ENCODE peak calls at places on chromosomes 4 and X, in four cellular contexts. One of them, this sample, is unnamed.

GRCh38 chrX:57380026-57380796 is 93.7 kb downstream of the FAAH2 start:
- DNase-seq in endothelial cell of umbilical vein: no peak
- DNase-seq in A549: no peak
- DNase-seq in tibial nerve: no peak
- DNase-seq in this sample: no peak

GRCh38 chr4:153643406-153644016 is 40.6 kb upstream of the TLR2 start:
- DNase-seq in endothelial cell of umbilical vein: peak; percentile 56
- DNase-seq in A549: peak; percentile 60
- DNase-seq in tibial nerve: no peak
- DNase-seq in this sample: no peak

GRCh38 chr4:77776182-77777134 is 42.7 kb downstream of the CNOT6L start:
- DNase-seq in endothelial cell of umbilical vein: no peak
- DNase-seq in A549: no peak
- DNase-seq in tibial nerve: no peak
- DNase-seq in this sample: no peak

GRCh38 chr4:121411151-121411744 is 30.4 kb upstream of the QRFPR start:
- DNase-seq in endothelial cell of umbilical vein: no peak
- DNase-seq in A549: no peak
- DNase-seq in tibial nerve: no peak
- DNase-seq in this sample: no peak

GRCh38 chr4:169492436-169493163 is 119.8 kb downstream of the NEK1 start:
- DNase-seq in endothelial cell of umbilical vein: peak; percentile 52
- DNase-seq in A549: peak; percentile 32
- DNase-seq in tibial nerve: no peak
- DNase-seq in this sample: no peak

GRCh38 chrX:24266996-24267395 is 46.9 kb downstream of the SUPT20HL2 start:
- DNase-seq in endothelial cell of umbilical vein: no peak
- DNase-seq in A549: peak; percentile 59
- DNase-seq in tibial nerve: no peak
- DNase-seq in this sample: no peak

GRCh38 chr4:54746228-54746627 is 88.5 kb downstream of the KIT start:
- DNase-seq in endothelial cell of umbilical vein: no peak
- DNase-seq in A549: no peak
- DNase-seq in tibial nerve: no peak
- DNase-seq in this sample: no peak

GRCh38 chrX:120452131-120452530 is 17.0 kb downstream of the LAMP2 start:
- DNase-seq in endothelial cell of umbilical vein: peak; percentile 17
- DNase-seq in A549: peak; percentile 22
- DNase-seq in tibial nerve: no peak
- DNase-seq in this sample: no peak

GRCh38 chr4:124868495-124868894 is 156.0 kb upstream of the ANKRD50 start:
- DNase-seq in endothelial cell of umbilical vein: no peak
- DNase-seq in A549: no peak
- DNase-seq in tibial nerve: no peak
- DNase-seq in this sample: no peak

GRCh38 chrX:136227948-136228584 is 23.1 kb downstream of the MAP7D3 start:
- DNase-seq in endothelial cell of umbilical vein: no peak
- DNase-seq in A549: no peak
- DNase-seq in tibial nerve: no peak
- DNase-seq in this sample: no peak

GRCh38 chr4:86250006-86250405 is 109.8 kb downstream of the MAPK10 start:
- DNase-seq in endothelial cell of umbilical vein: no peak
- DNase-seq in A549: no peak
- DNase-seq in tibial nerve: no peak
- DNase-seq in this sample: no peak

GRCh38 chr4:110977554-110977953 is 354.7 kb upstream of the PITX2 start:
- DNase-seq in endothelial cell of umbilical vein: no peak
- DNase-seq in A549: no peak
- DNase-seq in tibial nerve: no peak
- DNase-seq in this sample: no peak

GRCh38 chr4:182174979-182175378 is 68.2 kb upstream of the TENM3 start:
- DNase-seq in endothelial cell of umbilical vein: no peak
- DNase-seq in A549: no peak
- DNase-seq in tibial nerve: no peak
- DNase-seq in this sample: no peak

GRCh38 chr4:46445689-46446339 is 55.9 kb upstream of the GABRA2 start:
- DNase-seq in endothelial cell of umbilical vein: no peak
- DNase-seq in A549: no peak
- DNase-seq in tibial nerve: no peak
- DNase-seq in this sample: no peak

GRCh38 chrX:123084797-123085196 is 99.3 kb upstream of the GRIA3 start:
- DNase-seq in endothelial cell of umbilical vein: no peak
- DNase-seq in A549: peak; percentile 32
- DNase-seq in tibial nerve: no peak
- DNase-seq in this sample: no peak

GRCh38 chrX:13599491-13599890 is 30.1 kb downstream of the EGFL6 start:
- DNase-seq in endothelial cell of umbilical vein: no peak
- DNase-seq in A549: no peak
- DNase-seq in tibial nerve: no peak
- DNase-seq in this sample: no peak

GRCh38 chr4:25131925-25132324 is 28.3 kb downstream of the SEPSECS start:
- DNase-seq in endothelial cell of umbilical vein: no peak
- DNase-seq in A549: no peak
- DNase-seq in tibial nerve: no peak
- DNase-seq in this sample: no peak

GRCh38 chr4:83356899-83357661 is 22.4 kb upstream of the HPSE start:
- DNase-seq in endothelial cell of umbilical vein: peak; percentile 95
- DNase-seq in A549: peak; percentile 45
- DNase-seq in tibial nerve: no peak
- DNase-seq in this sample: no peak

GRCh38 chrX:24646745-24647182 is 383 bp downstream of the PCYT1B start:
- DNase-seq in endothelial cell of umbilical vein: peak; percentile 14
- DNase-seq in A549: no peak
- DNase-seq in tibial nerve: no peak
- DNase-seq in this sample: no peak

GRCh38 chrX:31353095-31353494 is 281.3 kb upstream of the FTHL17 start:
- DNase-seq in endothelial cell of umbilical vein: no peak
- DNase-seq in A549: no peak
- DNase-seq in tibial nerve: no peak
- DNase-seq in this sample: no peak

GRCh38 chr4:121070696-121071639 is 1.4 kb downstream of the NDNF start:
- DNase-seq in endothelial cell of umbilical vein: peak; percentile 13
- DNase-seq in A549: peak; percentile 43
- DNase-seq in tibial nerve: no peak
- DNase-seq in this sample: no peak

GRCh38 chr4:185710487-185710995 is 101.5 kb downstream of the SORBS2 start:
- DNase-seq in endothelial cell of umbilical vein: no peak
- DNase-seq in A549: no peak
- DNase-seq in tibial nerve: no peak
- DNase-seq in this sample: no peak

GRCh38 chr4:90715242-90715641 is 588.0 kb downstream of the CCSER1 start:
- DNase-seq in endothelial cell of umbilical vein: no peak
- DNase-seq in A549: no peak
- DNase-seq in tibial nerve: no peak
- DNase-seq in this sample: no peak

GRCh38 chr4:10670346-10670745 is 14.2 kb downstream of the CLNK start:
- DNase-seq in endothelial cell of umbilical vein: no peak
- DNase-seq in A549: no peak
- DNase-seq in tibial nerve: no peak
- DNase-seq in this sample: no peak

GRCh38 chrX:3518870-3519269 is 172.4 kb upstream of the MXRA5 start:
- DNase-seq in endothelial cell of umbilical vein: no peak
- DNase-seq in A549: peak; percentile 50
- DNase-seq in tibial nerve: no peak
- DNase-seq in this sample: no peak

GRCh38 chrX:130539721-130540321 is 138.0 kb downstream of the RBMX2 start:
- DNase-seq in endothelial cell of umbilical vein: peak; percentile 31
- DNase-seq in A549: peak; percentile 53
- DNase-seq in tibial nerve: peak; percentile 27
- DNase-seq in this sample: no peak

GRCh38 chr4:177484613-177485021 is 42.4 kb upstream of the AGA start:
- DNase-seq in endothelial cell of umbilical vein: peak; percentile 30
- DNase-seq in A549: peak; percentile 20
- DNase-seq in tibial nerve: no peak
- DNase-seq in this sample: no peak

GRCh38 chrX:30900227-30900626 is 11.2 kb upstream of the TAB3 start:
- DNase-seq in endothelial cell of umbilical vein: no peak
- DNase-seq in A549: no peak
- DNase-seq in tibial nerve: no peak
- DNase-seq in this sample: no peak

GRCh38 chrX:154016366-154017076 is 3.2 kb downstream of the IRAK1 start:
- DNase-seq in endothelial cell of umbilical vein: no peak
- DNase-seq in A549: no peak
- DNase-seq in tibial nerve: no peak
- DNase-seq in this sample: no peak

GRCh38 chrX:154018518-154019060 is 1.1 kb downstream of the IRAK1 start:
- DNase-seq in endothelial cell of umbilical vein: no peak
- DNase-seq in A549: no peak
- DNase-seq in tibial nerve: no peak
- DNase-seq in this sample: no peak

GRCh38 chrX:154019633-154020499 is at the start of gene IRAK1:
- DNase-seq in endothelial cell of umbilical vein: peak; percentile 37
- DNase-seq in A549: peak; percentile 60
- DNase-seq in tibial nerve: no peak
- DNase-seq in this sample: no peak

GRCh38 chrX:154019061-154019621 is 561 bp downstream of the IRAK1 start:
- DNase-seq in endothelial cell of umbilical vein: no peak
- DNase-seq in A549: no peak
- DNase-seq in tibial nerve: no peak
- DNase-seq in this sample: no peak

GRCh38 chrX:154017766-154018517 is 1.8 kb downstream of the IRAK1 start:
- DNase-seq in endothelial cell of umbilical vein: no peak
- DNase-seq in A549: no peak
- DNase-seq in tibial nerve: no peak
- DNase-seq in this sample: no peak
- H3K4me3 ChIP-seq in endothelial cell of umbilical vein: no peak overlapping the region
- H3K4me3 ChIP-seq in A549: peak overlapping the region; percentile 63
- H3K4me3 ChIP-seq in tibial nerve: no peak overlapping the region
- H3K4me3 ChIP-seq in this sample: no peak overlapping the region

GRCh38 chr4:118014831-118015230 is 19.5 kb upstream of the NDST3 start:
- DNase-seq in endothelial cell of umbilical vein: no peak
- DNase-seq in A549: no peak
- DNase-seq in tibial nerve: no peak
- DNase-seq in this sample: no peak

GRCh38 chr4:118012142-118012541 is 22.1 kb upstream of the NDST3 start:
- DNase-seq in endothelial cell of umbilical vein: no peak
- DNase-seq in A549: no peak
- DNase-seq in tibial nerve: no peak
- DNase-seq in this sample: no peak
- TF ChIP-seq POLR2A in endothelial cell of umbilical vein: no peak
- TF ChIP-seq POLR2A in A549: no peak
- TF ChIP-seq POLR2A in tibial nerve: no peak
- TF ChIP-seq POLR2A in this sample: no peak

GRCh38 chr4:75668596-75668995 is 4.6 kb downstream of the G3BP2 start:
- DNase-seq in endothelial cell of umbilical vein: no peak
- DNase-seq in A549: no peak
- DNase-seq in tibial nerve: no peak
- DNase-seq in this sample: no peak
- H3K4me1 ChIP-seq in endothelial cell of umbilical vein: peaks cover 16% of the 10 kb centered on the region
- H3K4me1 ChIP-seq in A549: peaks cover 37% of the 10 kb centered on the region
- H3K4me1 ChIP-seq in tibial nerve: peaks cover 16% of the 10 kb centered on the region
- H3K4me1 ChIP-seq in this sample: peaks cover 65% of the 10 kb centered on the region

DNA sequence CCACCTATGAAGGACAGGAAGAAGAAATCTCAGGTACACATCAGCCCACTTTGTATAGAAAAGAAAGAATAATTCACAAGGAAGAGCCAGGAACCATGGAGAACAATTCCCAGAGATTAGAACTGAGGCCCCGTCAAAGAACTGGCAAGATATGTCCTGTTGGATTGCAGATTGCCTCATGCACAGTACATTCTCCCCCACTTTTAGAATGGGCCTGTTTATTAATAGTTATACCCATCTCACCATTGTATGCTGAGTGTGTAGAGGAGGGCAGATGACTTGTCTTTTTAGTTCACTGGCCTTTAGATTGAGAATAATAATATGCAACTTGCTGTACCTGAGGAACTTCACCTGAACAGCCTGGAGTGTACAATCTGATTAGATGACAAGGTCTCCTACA is 315.6 kb upstream of the HAND2 start:
- DNase-seq in endothelial cell of umbilical vein: no peak
- DNase-seq in A549: no peak
- DNase-seq in tibial nerve: no peak
- DNase-seq in this sample: no peak
- H3K4me3 ChIP-seq in endothelial cell of umbilical vein: no peak overlapping the region
- H3K4me3 ChIP-seq in A549: no peak overlapping the region
- H3K4me3 ChIP-seq in tibial nerve: no peak overlapping the region
- H3K4me3 ChIP-seq in this sample: no peak overlapping the region

This sample was measured in vagina.